ENCODE peak calls at places on chromosomes 12 and 14, in four cellular contexts. L is brain microvascular endothelial cell; X is colonic mucosa; O is CD4-positive, alpha-beta T cell. I is an unnamed sample.
A peak's percentile ranks its signal among the peaks of the same experiment; 100 is the strongest.

GRCh38 chr14:104213301-104214034 is 75.1 kb downstream of the KIF26A start:
- DNase-seq in O (no peak), X (no peak), L (no peak), I (no peak)

GRCh38 chr14:94158239-94158888 is 15.8 kb upstream of the PPP4R4 start:
- DNase-seq in L (no peak), O (no peak), X (no peak), I (no peak)

GRCh38 chr12:68451261-68452091 is 119.3 kb upstream of the MDM1 start:
- DNase-seq in L (peak; percentile 76), O (no peak), X (peak; percentile 32), I (peak; percentile 29)

GRCh38 chr12:52142431-52142830 is 49.4 kb downstream of the KRT80 start:
- DNase-seq in L (no peak), X (no peak), O (no peak), I (no peak)

GRCh38 chr14:37034410-37035285 is 137.8 kb downstream of the SLC25A21 start:
- DNase-seq in O (no peak), L (no peak), X (no peak), I (no peak)

GRCh38 chr14:101980700-101981099 is 16.3 kb downstream of the DYNC1H1 start:
- DNase-seq in X (no peak), O (no peak), L (peak; percentile 92), I (peak; percentile 73)

GRCh38 chr14:20799955-20800544 is 2.6 kb downstream of the RNASE1 start:
- DNase-seq in O (no peak), X (no peak), L (no peak), I (peak; percentile 33)

GRCh38 chr12:95326450-95326849 is 108.8 kb downstream of the VEZT start:
- DNase-seq in L (no peak), O (no peak), X (no peak), I (no peak)

GRCh38 chr14:61145258-61145902 is 135.8 kb downstream of the TMEM30B start:
- DNase-seq in O (no peak), X (no peak), L (peak; percentile 81), I (no peak)

DNA sequence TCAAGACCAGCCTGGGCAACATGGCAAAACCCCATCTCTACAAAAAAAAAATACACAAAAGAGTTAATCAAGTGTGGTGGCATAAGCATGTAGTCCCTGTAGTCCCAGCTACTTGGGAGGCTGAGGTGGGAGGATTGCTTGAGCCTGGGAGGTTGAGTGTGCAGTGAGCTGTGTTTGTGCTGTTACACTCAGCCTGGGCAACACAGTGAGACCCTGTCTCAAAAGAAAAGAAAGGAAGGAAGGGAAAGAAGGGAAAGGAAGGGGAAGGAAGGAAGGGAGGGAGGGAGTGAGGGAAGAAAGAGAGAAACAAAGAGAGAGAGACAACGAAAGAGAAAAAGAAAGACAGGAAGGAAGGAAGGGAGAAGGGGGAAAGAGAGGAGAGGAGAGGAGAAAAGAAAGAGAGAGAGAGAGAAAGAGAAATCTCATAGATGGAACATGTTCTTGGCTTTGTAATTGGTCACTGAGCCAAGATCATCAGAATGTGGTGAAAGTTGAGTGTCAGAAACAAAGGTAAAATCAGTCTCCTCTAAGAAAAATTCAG is 26.8 kb upstream of the NAP1L1 start:
- DNase-seq in X (no peak), L (no peak), O (no peak), I (no peak)
- TF ChIP-seq CTCF in X (no peak), L (no peak), O (no peak), I (no peak)

DNA sequence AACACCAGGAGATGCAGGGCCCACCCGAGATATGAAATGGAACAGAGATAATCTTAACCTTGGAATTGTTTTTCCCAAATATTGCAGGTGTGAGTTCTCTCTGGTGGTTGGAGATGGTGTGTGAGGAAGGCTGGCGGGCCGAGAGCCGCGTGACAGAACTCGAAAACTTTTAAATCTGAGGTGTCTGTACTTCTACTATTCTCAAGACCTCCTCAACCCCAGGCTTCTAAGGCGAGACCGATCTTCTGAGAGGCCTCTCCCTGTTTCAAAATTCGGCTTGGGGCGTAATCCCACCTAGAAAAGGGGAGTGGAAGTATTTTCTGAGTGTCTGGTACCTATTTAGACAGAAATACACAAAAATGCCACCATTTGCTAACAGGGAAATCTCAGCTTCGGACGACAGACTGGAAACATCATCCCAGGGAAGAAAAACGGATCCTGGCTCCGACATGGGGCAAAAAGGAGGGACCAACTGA is 610 bp downstream of the SARNP start:
- DNase-seq in L (peak; percentile 20), O (no peak), X (no peak), I (no peak)
- TF ChIP-seq CTCF in L (no peak), O (no peak), X (no peak), I (no peak)

GRCh38 chr12:115362319-115362976 is 678.5 kb upstream of the TBX3 start:
- DNase-seq in X (no peak), L (no peak), O (no peak), I (no peak)
- TF ChIP-seq CTCF in X (no peak), L (no peak), O (no peak), I (no peak)

DNA sequence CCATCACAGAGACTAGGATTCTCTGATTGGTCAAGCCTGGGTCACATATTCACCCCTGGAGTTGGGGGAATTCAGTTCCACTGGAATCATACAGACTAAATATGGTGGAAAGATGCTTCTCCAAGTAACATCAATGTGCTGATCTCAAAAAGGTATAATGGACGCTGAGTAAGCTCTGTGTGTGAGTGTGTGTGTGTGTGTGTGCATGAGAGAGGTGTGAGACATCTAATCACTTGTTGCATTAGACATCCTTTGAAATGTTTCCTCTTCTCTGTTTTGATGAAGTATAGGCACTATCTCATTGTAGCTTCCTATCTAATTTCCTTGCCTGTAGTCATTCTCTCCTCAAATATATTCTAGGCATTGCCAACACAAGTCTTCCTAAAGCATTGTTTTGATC is 5.0 kb upstream of the RAB3IP start:
- DNase-seq in X (no peak), O (no peak), L (no peak), I (no peak)
- TF ChIP-seq CTCF in X (no peak), O (no peak), L (no peak), I (no peak)

DNA sequence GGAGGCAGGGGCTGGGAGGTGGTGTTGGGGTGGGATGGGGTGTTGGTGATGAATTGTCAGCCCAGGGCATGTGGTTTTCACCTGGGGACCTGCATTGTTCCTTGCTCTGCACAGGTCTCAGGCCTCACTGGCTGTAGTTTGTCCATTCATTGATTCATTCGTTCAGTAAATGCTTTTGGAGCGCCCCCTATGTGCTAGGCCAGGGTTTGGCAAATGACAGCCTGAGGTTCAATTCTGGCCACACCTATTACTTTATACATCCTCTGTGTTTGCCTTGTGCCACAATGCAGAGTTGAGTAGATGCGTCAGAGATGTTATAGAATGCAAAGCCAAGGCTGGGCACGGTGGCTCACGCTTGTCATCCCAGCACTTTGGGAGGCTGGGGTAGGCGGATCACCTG is 4.7 kb downstream of the ADCK1 start:
- DNase-seq in X (peak; percentile 57), L (no peak), O (no peak), I (no peak)
- TF ChIP-seq CTCF in X (no peak), L (peak; percentile 39), O (no peak), I (no peak)

I was measured in stomach.